ENCODE peak calls at places on chromosomes 7 and 10, in six cellular contexts. S, F, M, W, Q and R are unnamed samples.

GRCh38 chr10:110872145-110872983 is 636 bp downstream of the PDCD4 start:
- DNase-seq in Q (peak), W (no peak), M (peak), F (no peak), S (peak), R (peak)

GRCh38 chr7:138000081-138000701 is 1.7 kb downstream of the CREB3L2 start:
- DNase-seq in M (peak), F (no peak), S (no peak), Q (no peak), W (peak), R (no peak)

GRCh38 chr10:12844796-12845524 is 156.6 kb downstream of the CCDC3 start:
- DNase-seq in W (peak), Q (no peak), F (no peak), M (peak), S (no peak), R (no peak)

GRCh38 chr10:30674796-30675195 is 45.2 kb upstream of the LYZL2 start:
- DNase-seq in W (no peak), F (no peak), Q (no peak), M (no peak), S (no peak), R (no peak)

GRCh38 chr10:91713471-91714072 is 80.7 kb upstream of the PPP1R3C start:
- DNase-seq in M (no peak), Q (no peak), W (no peak), S (no peak), F (no peak), R (no peak)

GRCh38 chr10:103651783-103652476 is 158.4 kb downstream of the NEURL1 start:
- DNase-seq in S (no peak), Q (no peak), M (no peak), F (no peak), W (no peak), R (no peak)

GRCh38 chr7:92723205-92723604 is 113.2 kb downstream of the CDK6 start:
- DNase-seq in F (no peak), W (no peak), S (no peak), Q (no peak), M (peak), R (no peak)

GRCh38 chr10:21894648-21895342 is 108.7 kb downstream of the DNAJC1 start:
- DNase-seq in S (no peak), Q (no peak), W (no peak), F (no peak), M (no peak), R (no peak)

GRCh38 chr10:52688906-52689305 is 83.7 kb downstream of the MBL2 start:
- DNase-seq in W (no peak), Q (peak), F (no peak), S (no peak), M (no peak), R (no peak)

GRCh38 chr7:80481196-80481884 is 30.5 kb downstream of the GNAT3 start:
- DNase-seq in S (no peak), W (no peak), Q (no peak), M (peak), F (no peak), R (no peak)

GRCh38 chr10:93993782-93994668 is at the start of gene PLCE1:
- DNase-seq in F (peak), Q (peak), S (no peak), M (peak), W (no peak), R (peak)

GRCh38 chr10:103570844-103571655 is 77.5 kb downstream of the NEURL1 start:
- DNase-seq in F (no peak), Q (no peak), M (no peak), W (no peak), S (no peak), R (no peak)

GRCh38 chr10:70756710-70757360 is 28.3 kb downstream of the TBATA start:
- DNase-seq in F (no peak), M (peak), W (no peak), S (no peak), Q (no peak), R (no peak)

GRCh38 chr7:157150825-157151412 is 12.2 kb downstream of the UBE3C start:
- DNase-seq in M (no peak), F (no peak), Q (no peak), W (no peak), S (no peak), R (no peak)

GRCh38 chr10:90352288-90352687 is 505.6 kb downstream of the HTR7 start:
- DNase-seq in W (no peak), F (no peak), Q (no peak), M (no peak), S (no peak), R (no peak)

GRCh38 chr10:35043796-35044344 is 46.3 kb downstream of the CUL2 start:
- DNase-seq in F (no peak), W (no peak), M (peak), Q (no peak), S (no peak), R (no peak)

GRCh38 chr10:22816298-22816653 is 101.9 kb upstream of the PIP4K2A start:
- DNase-seq in S (no peak), Q (no peak), W (peak), M (peak), F (no peak), R (no peak)

GRCh38 chr7:129009437-129009836 is 45.5 kb downstream of the TNPO3 start:
- DNase-seq in M (no peak), F (no peak), S (no peak), W (no peak), Q (peak), R (peak)

GRCh38 chr10:17660921-17661320 is 17.0 kb downstream of the STAM start:
- DNase-seq in S (no peak), F (no peak), Q (no peak), W (peak), M (peak), R (no peak)

GRCh38 chr7:77409739-77410545 is 6.2 kb downstream of the GSAP start:
- DNase-seq in Q (no peak), M (peak), S (no peak), W (peak), F (no peak), R (no peak)

GRCh38 chr7:12570148-12570528 is 382 bp upstream of the SCIN start:
- DNase-seq in M (no peak), F (no peak), Q (no peak), S (no peak), W (no peak), R (no peak)

GRCh38 chr10:35307297-35307696 is 29.0 kb upstream of the CCNY start:
- DNase-seq in W (no peak), F (no peak), Q (no peak), S (no peak), M (no peak), R (no peak)